ENCODE peak calls at places on chromosomes 4 and X, in nine cellular contexts. J is AG10803, G is tibial artery, C is left ventricle myocardium inferior, V is MM.1S, Q is adrenal gland, K is cardiac fibroblast, R is fibroblast of lung, L is AG09309. H is an unnamed sample.

GRCh38 chr4:74671074-74671698 is 123.1 kb downstream of the BTC start:
- DNase-seq in Q (peak; percentile 41), C (peak; percentile 11), G (no peak), L (peak; percentile 17), J (peak; percentile 55), V (peak; percentile 64), R (peak; percentile 89), K (peak; percentile 91), H (peak; percentile 86)

GRCh38 chrX:131399692-131400428 is 110.8 kb upstream of the IGSF1 start:
- DNase-seq in J (no peak), V (peak; percentile 23), K (no peak), R (no peak), G (no peak), C (no peak), L (no peak), Q (no peak), H (no peak)

GRCh38 chrX:150869450-150869849 is 29.0 kb downstream of the CD99L2 start:
- DNase-seq in J (no peak), L (no peak), K (no peak), R (no peak), G (no peak), V (no peak), Q (no peak), C (peak; percentile 21), H (no peak)

GRCh38 chr4:124722069-124722468 is 9.5 kb upstream of the ANKRD50 start:
- DNase-seq in C (no peak), J (no peak), V (no peak), K (peak; percentile 50), L (no peak), G (no peak), R (no peak), Q (no peak), H (peak; percentile 49)

GRCh38 chr4:141132689-141133145 is 552 bp downstream of the RNF150 start:
- DNase-seq in C (peak; percentile 59), Q (peak; percentile 54), J (peak; percentile 21), V (no peak), R (peak; percentile 35), K (peak; percentile 25), G (peak; percentile 70), L (no peak), H (no peak)

GRCh38 chr4:8580321-8581093 is at the start of gene GPR78:
- DNase-seq in R (peak; percentile 44), V (no peak), G (peak; percentile 58), Q (peak; percentile 23), L (no peak), C (peak; percentile 43), K (peak; percentile 46), J (peak; percentile 22), H (peak; percentile 42)

GRCh38 chrX:131067846-131068745 is 9.9 kb downstream of the ARHGAP36 start:
- DNase-seq in C (no peak), L (no peak), G (no peak), Q (no peak), K (no peak), J (no peak), R (no peak), V (no peak), H (no peak)

GRCh38 chr4:26145212-26145611 is 175.6 kb upstream of the RBPJ start:
- DNase-seq in C (no peak), V (no peak), Q (no peak), K (no peak), R (no peak), G (no peak), J (no peak), L (no peak), H (no peak)

GRCh38 chrX:154724999-154725756 is 25.7 kb downstream of the GAB3 start:
- DNase-seq in V (peak; percentile 15), L (no peak), G (no peak), Q (no peak), C (no peak), R (no peak), J (no peak), K (no peak), H (no peak)

GRCh38 chrX:19085975-19086772 is 36.1 kb downstream of the ADGRG2 start:
- DNase-seq in K (no peak), R (peak; percentile 14), J (no peak), Q (peak; percentile 27), L (no peak), C (no peak), G (no peak), V (no peak), H (peak; percentile 12)

GRCh38 chr4:112735474-112735951 is 98.6 kb downstream of the LARP7 start:
- DNase-seq in V (no peak), G (no peak), K (peak; percentile 2), Q (no peak), J (no peak), C (no peak), R (no peak), L (no peak), H (no peak)

GRCh38 chr4:96593422-96593821 is 753.5 kb downstream of the PDHA2 start:
- DNase-seq in G (no peak), Q (no peak), V (peak; percentile 53), L (no peak), J (no peak), R (no peak), C (no peak), K (no peak), H (no peak)

GRCh38 chr4:73593631-73594241 is 26.5 kb downstream of the RASSF6 start:
- DNase-seq in L (no peak), G (no peak), J (peak; percentile 16), R (peak; percentile 68), V (peak; percentile 56), K (peak; percentile 72), C (no peak), Q (no peak), H (peak; percentile 60)

GRCh38 chr4:1235381-1236102 is 13.4 kb downstream of the CTBP1 start:
- DNase-seq in K (no peak), L (no peak), C (peak; percentile 9), Q (peak; percentile 12), J (no peak), V (no peak), R (no peak), G (peak; percentile 63), H (no peak)

GRCh38 chr4:161841759-161842158 is 322.0 kb downstream of the FSTL5 start:
- DNase-seq in C (no peak), J (no peak), Q (no peak), K (no peak), V (no peak), R (no peak), L (no peak), G (no peak), H (no peak)

GRCh38 chr4:88659061-88659889 is 38.4 kb downstream of the NAP1L5 start:
- DNase-seq in J (peak; percentile 74), G (peak; percentile 70), R (peak; percentile 81), V (peak; percentile 51), Q (peak; percentile 63), C (no peak), K (peak; percentile 85), L (peak; percentile 51), H (peak; percentile 86)
- TF ChIP-seq CTCF in J (peak; percentile 90), G (peak; percentile 74), R (peak; percentile 70), V (peak; percentile 60), Q (peak; percentile 85), C (peak; percentile 90), K (peak; percentile 90), L (peak; percentile 82), H (peak; percentile 87)

DNA sequence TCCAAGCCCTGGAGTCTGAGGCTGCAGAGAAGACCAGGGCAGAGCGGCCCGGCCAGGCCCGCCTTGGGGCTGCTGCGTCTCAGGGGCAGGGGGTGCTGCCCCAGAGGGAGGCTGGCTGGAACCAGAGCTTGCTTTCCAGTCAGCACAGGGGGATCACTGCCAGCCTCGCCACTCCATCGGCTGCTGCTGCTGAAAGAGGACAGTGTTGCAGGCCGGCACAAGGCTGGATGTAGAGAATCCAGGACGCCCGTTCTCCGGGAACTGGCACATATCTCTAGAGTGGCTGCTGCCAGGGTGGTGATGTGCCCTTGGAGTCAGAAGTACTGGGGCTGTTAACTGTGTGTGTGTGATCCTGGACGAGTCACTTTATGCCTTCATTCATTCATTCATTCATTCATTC is 31.9 kb upstream of the SORCS2 start:
- DNase-seq in G (peak; percentile 61), C (no peak), L (no peak), R (no peak), V (no peak), Q (no peak), J (no peak), K (no peak), H (no peak)
- H3K4me3 ChIP-seq in G (no peak overlapping the region), C (no peak overlapping the region), L (no peak overlapping the region), R (no peak overlapping the region), V (no peak overlapping the region), Q (no peak overlapping the region), J (no peak overlapping the region), K (no peak overlapping the region), H (no peak overlapping the region)

GRCh38 chr4:186726440-186727148 is 2.9 kb upstream of the FAT1 start:
- DNase-seq in R (peak; percentile 79), G (peak; percentile 87), C (peak; percentile 67), K (peak; percentile 76), L (no peak), J (peak; percentile 81), V (peak; percentile 62), Q (no peak), H (peak; percentile 61)

GRCh38 chr4:186727149-186727976 is 3.7 kb upstream of the FAT1 start:
- DNase-seq in K (no peak), C (no peak), J (peak; percentile 12), R (no peak), V (no peak), Q (no peak), G (no peak), L (no peak), H (peak; percentile 25)

GRCh38 chr4:186728631-186729271 is 5.1 kb upstream of the FAT1 start:
- DNase-seq in J (peak; percentile 68), K (peak; percentile 34), G (no peak), Q (no peak), C (no peak), L (peak; percentile 50), R (no peak), V (no peak), H (peak; percentile 7)

GRCh38 chr4:186729856-186730255 is 6.2 kb upstream of the FAT1 start:
- DNase-seq in V (no peak), G (no peak), L (no peak), R (no peak), J (no peak), C (no peak), K (no peak), Q (no peak), H (no peak)

GRCh38 chr4:186727977-186728519 is 4.4 kb upstream of the FAT1 start:
- DNase-seq in R (peak; percentile 56), Q (no peak), V (no peak), K (peak; percentile 19), L (no peak), G (no peak), C (no peak), J (peak; percentile 33), H (peak; percentile 34)
- TF ChIP-seq CTCF in R (peak; percentile 12), Q (no peak), V (no peak), K (peak; percentile 7), L (no peak), G (no peak), C (no peak), J (peak; percentile 14), H (no peak)

DNA sequence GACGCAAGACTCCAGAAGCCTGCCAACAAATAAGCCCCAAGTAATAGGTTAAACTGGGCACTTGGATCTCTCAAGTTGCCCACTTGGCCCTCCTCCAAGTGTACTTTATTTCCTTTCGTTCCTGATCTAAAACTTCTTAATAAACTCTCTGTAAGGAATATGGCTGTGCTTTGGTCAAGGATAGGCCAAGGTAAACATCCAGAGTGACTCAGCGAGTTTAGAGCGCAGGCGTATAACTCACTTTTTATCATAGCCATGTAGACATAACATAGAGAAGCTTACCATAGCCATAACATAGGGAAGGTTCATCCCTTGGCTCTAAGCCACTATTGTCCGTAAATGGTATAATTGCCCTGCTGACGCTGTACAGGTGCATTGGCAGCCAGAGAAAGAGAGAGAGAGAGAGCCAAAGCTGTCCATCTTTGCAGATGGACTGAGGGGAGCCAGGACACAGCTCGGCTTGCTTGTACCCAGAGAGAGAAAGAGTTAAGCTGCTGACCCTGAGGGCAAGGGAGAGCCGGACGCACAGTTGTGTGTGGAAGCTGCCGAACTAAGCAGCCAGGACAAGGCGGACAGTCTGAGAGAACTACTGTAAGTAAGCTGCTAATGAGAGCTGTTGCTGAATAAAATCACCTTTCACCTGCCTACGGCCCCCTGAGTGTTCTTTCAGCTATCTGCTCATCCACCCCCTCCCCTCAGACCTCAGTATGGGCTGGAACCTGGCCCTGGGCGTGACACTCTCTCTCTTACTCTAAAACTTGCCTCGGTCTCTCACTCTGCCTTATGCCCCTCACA is 1.8 kb downstream of the TLR1 start:
- DNase-seq in C (no peak), Q (no peak), L (no peak), G (no peak), K (no peak), V (no peak), R (no peak), J (no peak), H (no peak)
- H3K4me3 ChIP-seq in C (peak overlapping the region; percentile 55), Q (no peak overlapping the region), L (no peak overlapping the region), G (no peak overlapping the region), K (no peak overlapping the region), V (no peak overlapping the region), R (no peak overlapping the region), J (no peak overlapping the region), H (no peak overlapping the region)